ENCODE peak calls at places on chromosomes 3 and 15, in five cellular contexts. One of them, this sample, is unnamed.

GRCh38 chr15:61483599-61483998 is 254.5 kb upstream of the RORA start:
- DNase-seq in endothelial cell of umbilical vein: no peak
- DNase-seq in breast epithelium: no peak
- DNase-seq in neuronal stem cell: no peak
- DNase-seq in keratinocyte: no peak
- DNase-seq in this sample: no peak

GRCh38 chr15:96285306-96285705 is 45.2 kb upstream of the NR2F2 start:
- DNase-seq in endothelial cell of umbilical vein: no peak
- DNase-seq in breast epithelium: no peak
- DNase-seq in neuronal stem cell: no peak
- DNase-seq in keratinocyte: no peak
- DNase-seq in this sample: no peak

GRCh38 chr15:69341356-69341755 is 42.6 kb downstream of the PAQR5 start:
- DNase-seq in endothelial cell of umbilical vein: peak; percentile 31
- DNase-seq in breast epithelium: no peak
- DNase-seq in neuronal stem cell: no peak
- DNase-seq in keratinocyte: peak; percentile 21
- DNase-seq in this sample: no peak

GRCh38 chr3:171328419-171329082 is 131.7 kb downstream of the TNIK start:
- DNase-seq in endothelial cell of umbilical vein: no peak
- DNase-seq in breast epithelium: peak; percentile 25
- DNase-seq in neuronal stem cell: no peak
- DNase-seq in keratinocyte: no peak
- DNase-seq in this sample: no peak

GRCh38 chr3:46987485-46988401 is 8.3 kb downstream of the NBEAL2 start:
- DNase-seq in endothelial cell of umbilical vein: peak; percentile 65
- DNase-seq in breast epithelium: no peak
- DNase-seq in neuronal stem cell: no peak
- DNase-seq in keratinocyte: peak; percentile 68
- DNase-seq in this sample: no peak

GRCh38 chr3:112793311-112794081 is 53.2 kb downstream of the CD200R1L start:
- DNase-seq in endothelial cell of umbilical vein: no peak
- DNase-seq in breast epithelium: no peak
- DNase-seq in neuronal stem cell: no peak
- DNase-seq in keratinocyte: no peak
- DNase-seq in this sample: no peak

GRCh38 chr3:136957751-136958288 is at the start of gene IL20RB:
- DNase-seq in endothelial cell of umbilical vein: no peak
- DNase-seq in breast epithelium: no peak
- DNase-seq in neuronal stem cell: no peak
- DNase-seq in keratinocyte: peak; percentile 81
- DNase-seq in this sample: peak; percentile 51

GRCh38 chr15:32803631-32804030 is 85.8 kb downstream of the GREM1 start:
- DNase-seq in endothelial cell of umbilical vein: no peak
- DNase-seq in breast epithelium: no peak
- DNase-seq in neuronal stem cell: no peak
- DNase-seq in keratinocyte: peak; percentile 11
- DNase-seq in this sample: no peak

GRCh38 chr3:191342391-191342790 is 12.1 kb upstream of the UTS2B start:
- DNase-seq in endothelial cell of umbilical vein: no peak
- DNase-seq in breast epithelium: no peak
- DNase-seq in neuronal stem cell: no peak
- DNase-seq in keratinocyte: no peak
- DNase-seq in this sample: no peak

GRCh38 chr3:187208159-187208558 is 10.9 kb downstream of the RTP1 start:
- DNase-seq in endothelial cell of umbilical vein: peak; percentile 7
- DNase-seq in breast epithelium: peak; percentile 40
- DNase-seq in neuronal stem cell: no peak
- DNase-seq in keratinocyte: peak; percentile 49
- DNase-seq in this sample: peak; percentile 46

GRCh38 chr3:23653647-23654525 is 151.9 kb upstream of the UBE2E1 start:
- DNase-seq in endothelial cell of umbilical vein: no peak
- DNase-seq in breast epithelium: no peak
- DNase-seq in neuronal stem cell: no peak
- DNase-seq in keratinocyte: no peak
- DNase-seq in this sample: no peak

GRCh38 chr3:133038089-133038730 is at the start of gene TMEM108:
- DNase-seq in endothelial cell of umbilical vein: peak; percentile 77
- DNase-seq in breast epithelium: peak; percentile 57
- DNase-seq in neuronal stem cell: peak; percentile 87
- DNase-seq in keratinocyte: no peak
- DNase-seq in this sample: no peak

GRCh38 chr3:87228316-87228715 is 1.2 kb downstream of the CHMP2B start:
- DNase-seq in endothelial cell of umbilical vein: no peak
- DNase-seq in breast epithelium: no peak
- DNase-seq in neuronal stem cell: no peak
- DNase-seq in keratinocyte: no peak
- DNase-seq in this sample: no peak

GRCh38 chr3:98565843-98566242 is 27.6 kb downstream of the CPOX start:
- DNase-seq in endothelial cell of umbilical vein: no peak
- DNase-seq in breast epithelium: no peak
- DNase-seq in neuronal stem cell: no peak
- DNase-seq in keratinocyte: no peak
- DNase-seq in this sample: no peak

GRCh38 chr15:31478781-31479221 is 152.2 kb downstream of the KLF13 start:
- DNase-seq in endothelial cell of umbilical vein: no peak
- DNase-seq in breast epithelium: no peak
- DNase-seq in neuronal stem cell: no peak
- DNase-seq in keratinocyte: no peak
- DNase-seq in this sample: no peak

GRCh38 chr3:195558602-195559001 is 15.5 kb upstream of the PPP1R2 start:
- DNase-seq in endothelial cell of umbilical vein: peak; percentile 30
- DNase-seq in breast epithelium: no peak
- DNase-seq in neuronal stem cell: no peak
- DNase-seq in keratinocyte: peak; percentile 1
- DNase-seq in this sample: no peak

GRCh38 chr3:61564405-61565059 is 3.2 kb downstream of the PTPRG start:
- DNase-seq in endothelial cell of umbilical vein: peak; percentile 74
- DNase-seq in breast epithelium: peak; percentile 61
- DNase-seq in neuronal stem cell: peak; percentile 72
- DNase-seq in keratinocyte: no peak
- DNase-seq in this sample: no peak

GRCh38 chr3:46359748-46360509 is 6.0 kb downstream of the CCR2 start:
- DNase-seq in endothelial cell of umbilical vein: no peak
- DNase-seq in breast epithelium: no peak
- DNase-seq in neuronal stem cell: peak; percentile 30
- DNase-seq in keratinocyte: no peak
- DNase-seq in this sample: no peak

GRCh38 chr15:98823012-98823458 is 174.7 kb downstream of the IGF1R start:
- DNase-seq in endothelial cell of umbilical vein: peak; percentile 59
- DNase-seq in breast epithelium: no peak
- DNase-seq in neuronal stem cell: no peak
- DNase-seq in keratinocyte: no peak
- DNase-seq in this sample: peak; percentile 69

GRCh38 chr15:45027220-45027619 is 4.2 kb downstream of the SORD start:
- DNase-seq in endothelial cell of umbilical vein: no peak
- DNase-seq in breast epithelium: no peak
- DNase-seq in neuronal stem cell: no peak
- DNase-seq in keratinocyte: no peak
- DNase-seq in this sample: no peak

GRCh38 chr3:9271903-9272302 is 22.5 kb upstream of the SRGAP3 start:
- DNase-seq in endothelial cell of umbilical vein: no peak
- DNase-seq in breast epithelium: no peak
- DNase-seq in neuronal stem cell: no peak
- DNase-seq in keratinocyte: no peak
- DNase-seq in this sample: no peak

GRCh38 chr15:77541421-77542181 is 91.1 kb downstream of the LINGO1 start:
- DNase-seq in endothelial cell of umbilical vein: no peak
- DNase-seq in breast epithelium: no peak
- DNase-seq in neuronal stem cell: no peak
- DNase-seq in keratinocyte: no peak
- DNase-seq in this sample: no peak

GRCh38 chr3:12934431-12934830 is 93.1 kb upstream of the RPL32 start:
- DNase-seq in endothelial cell of umbilical vein: no peak
- DNase-seq in breast epithelium: peak; percentile 55
- DNase-seq in neuronal stem cell: no peak
- DNase-seq in keratinocyte: no peak
- DNase-seq in this sample: no peak

GRCh38 chr15:66097151-66098018 is 156.2 kb downstream of the MEGF11 start:
- DNase-seq in endothelial cell of umbilical vein: no peak
- DNase-seq in breast epithelium: no peak
- DNase-seq in neuronal stem cell: no peak
- DNase-seq in keratinocyte: no peak
- DNase-seq in this sample: no peak

GRCh38 chr3:126515066-126515706 is 2.4 kb downstream of the UROC1 start:
- DNase-seq in endothelial cell of umbilical vein: no peak
- DNase-seq in breast epithelium: no peak
- DNase-seq in neuronal stem cell: no peak
- DNase-seq in keratinocyte: no peak
- DNase-seq in this sample: no peak

GRCh38 chr3:37814547-37814946 is 47.1 kb upstream of the CTDSPL start:
- DNase-seq in endothelial cell of umbilical vein: peak; percentile 9
- DNase-seq in breast epithelium: no peak
- DNase-seq in neuronal stem cell: no peak
- DNase-seq in keratinocyte: no peak
- DNase-seq in this sample: no peak

GRCh38 chr3:97793415-97794019 is 28.3 kb upstream of the CRYBG3 start:
- DNase-seq in endothelial cell of umbilical vein: peak; percentile 65
- DNase-seq in breast epithelium: no peak
- DNase-seq in neuronal stem cell: peak; percentile 23
- DNase-seq in keratinocyte: no peak
- DNase-seq in this sample: no peak

GRCh38 chr3:156300929-156301806 is 180.8 kb downstream of the KCNAB1 start:
- DNase-seq in endothelial cell of umbilical vein: peak; percentile 47
- DNase-seq in breast epithelium: no peak
- DNase-seq in neuronal stem cell: no peak
- DNase-seq in keratinocyte: no peak
- DNase-seq in this sample: no peak

GRCh38 chr3:129040039-129040336 is 20.6 kb upstream of the GP9 start:
- DNase-seq in endothelial cell of umbilical vein: no peak
- DNase-seq in breast epithelium: no peak
- DNase-seq in neuronal stem cell: no peak
- DNase-seq in keratinocyte: no peak
- DNase-seq in this sample: no peak

GRCh38 chr3:156681003-156681402 is 6.6 kb downstream of the TIPARP start:
- DNase-seq in endothelial cell of umbilical vein: peak; percentile 64
- DNase-seq in breast epithelium: peak; percentile 69
- DNase-seq in neuronal stem cell: peak; percentile 18
- DNase-seq in keratinocyte: peak; percentile 83
- DNase-seq in this sample: peak; percentile 95

GRCh38 chr15:90037510-90037860 is 36.4 kb downstream of the ZNF710 start:
- DNase-seq in endothelial cell of umbilical vein: peak; percentile 50
- DNase-seq in breast epithelium: no peak
- DNase-seq in neuronal stem cell: no peak
- DNase-seq in keratinocyte: no peak
- DNase-seq in this sample: no peak

GRCh38 chr15:90036806-90037509 is 35.8 kb downstream of the ZNF710 start:
- DNase-seq in endothelial cell of umbilical vein: no peak
- DNase-seq in breast epithelium: no peak
- DNase-seq in neuronal stem cell: no peak
- DNase-seq in keratinocyte: no peak
- DNase-seq in this sample: no peak

GRCh38 chr15:90036343-90036742 is 35.2 kb downstream of the ZNF710 start:
- DNase-seq in endothelial cell of umbilical vein: no peak
- DNase-seq in breast epithelium: no peak
- DNase-seq in neuronal stem cell: peak; percentile 56
- DNase-seq in keratinocyte: no peak
- DNase-seq in this sample: no peak

GRCh38 chr15:90038639-90039095 is 37.5 kb downstream of the ZNF710 start:
- DNase-seq in endothelial cell of umbilical vein: no peak
- DNase-seq in breast epithelium: no peak
- DNase-seq in neuronal stem cell: no peak
- DNase-seq in keratinocyte: no peak
- DNase-seq in this sample: no peak

GRCh38 chr15:90037961-90038633 is 37.0 kb downstream of the ZNF710 start:
- DNase-seq in endothelial cell of umbilical vein: peak; percentile 26
- DNase-seq in breast epithelium: no peak
- DNase-seq in neuronal stem cell: no peak
- DNase-seq in keratinocyte: no peak
- DNase-seq in this sample: no peak
- H3K27ac ChIP-seq in endothelial cell of umbilical vein: peak overlapping the region; percentile 72
- H3K27ac ChIP-seq in breast epithelium: peak overlapping the region; percentile 3
- H3K27ac ChIP-seq in neuronal stem cell: no peak overlapping the region
- H3K27ac ChIP-seq in keratinocyte: peak overlapping the region; percentile 10
- H3K27ac ChIP-seq in this sample: peak overlapping the region; percentile 1

GRCh38 chr15:100668321-100668690 is 65.9 kb downstream of the ASB7 start:
- DNase-seq in endothelial cell of umbilical vein: no peak
- DNase-seq in breast epithelium: no peak
- DNase-seq in neuronal stem cell: no peak
- DNase-seq in keratinocyte: no peak
- DNase-seq in this sample: no peak
- H3K27ac ChIP-seq in endothelial cell of umbilical vein: no peak overlapping the region
- H3K27ac ChIP-seq in breast epithelium: peak overlapping the region; percentile 50
- H3K27ac ChIP-seq in neuronal stem cell: no peak overlapping the region
- H3K27ac ChIP-seq in keratinocyte: no peak overlapping the region
- H3K27ac ChIP-seq in this sample: no peak overlapping the region

DNA sequence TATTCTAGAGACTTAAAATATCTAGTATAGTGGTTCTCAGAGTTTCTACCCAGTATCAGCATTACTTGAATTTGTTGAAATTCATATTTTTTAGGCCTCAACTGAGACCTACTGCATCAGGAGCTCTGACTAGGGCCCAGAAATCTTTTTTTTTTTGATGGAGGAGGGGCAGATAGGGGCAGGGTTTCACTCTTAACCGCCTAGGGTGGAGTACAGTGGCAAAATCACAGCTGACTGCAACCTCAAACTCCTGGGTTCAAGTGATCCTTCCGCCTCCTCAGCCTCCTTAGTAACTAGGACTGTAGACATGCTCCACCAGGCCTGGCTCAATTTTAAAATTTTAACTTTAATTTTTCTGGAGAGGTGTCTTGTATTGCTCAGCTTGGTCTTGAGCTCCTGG is 36.6 kb downstream of the CHD2 start:
- DNase-seq in endothelial cell of umbilical vein: no peak
- DNase-seq in breast epithelium: no peak
- DNase-seq in neuronal stem cell: no peak
- DNase-seq in keratinocyte: no peak
- DNase-seq in this sample: no peak
- H3K27ac ChIP-seq in endothelial cell of umbilical vein: no peak overlapping the region
- H3K27ac ChIP-seq in breast epithelium: no peak overlapping the region
- H3K27ac ChIP-seq in neuronal stem cell: no peak overlapping the region
- H3K27ac ChIP-seq in keratinocyte: no peak overlapping the region
- H3K27ac ChIP-seq in this sample: no peak overlapping the region

DNA sequence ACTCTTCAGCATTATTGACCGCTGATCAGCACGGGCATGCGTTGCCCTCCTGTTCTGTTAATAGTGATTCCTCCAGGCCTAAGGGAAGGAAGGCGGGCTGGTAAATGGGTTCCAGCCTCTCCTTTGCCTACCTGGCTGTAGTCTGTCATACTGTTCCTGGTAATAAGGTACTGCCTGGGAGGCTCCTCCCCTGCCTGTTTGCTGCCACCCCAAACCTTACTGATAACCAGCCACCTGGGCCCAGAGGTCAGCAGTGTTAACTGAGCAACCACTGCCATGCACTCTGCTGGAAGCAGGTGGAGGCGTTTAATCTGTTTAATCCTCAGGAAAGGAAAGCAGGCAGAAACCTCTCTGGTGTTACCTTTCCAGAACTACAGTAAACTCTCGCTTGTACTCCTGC is 8.6 kb downstream of the BDH1 start:
- DNase-seq in endothelial cell of umbilical vein: no peak
- DNase-seq in breast epithelium: no peak
- DNase-seq in neuronal stem cell: no peak
- DNase-seq in keratinocyte: no peak
- DNase-seq in this sample: no peak
- H3K27ac ChIP-seq in endothelial cell of umbilical vein: no peak overlapping the region
- H3K27ac ChIP-seq in breast epithelium: peak overlapping the region; percentile 29
- H3K27ac ChIP-seq in neuronal stem cell: no peak overlapping the region
- H3K27ac ChIP-seq in keratinocyte: peak overlapping the region; percentile 41
- H3K27ac ChIP-seq in this sample: peak overlapping the region; percentile 32

GRCh38 chr15:90184119-90184785 is 16.9 kb upstream of the SEMA4B start:
- DNase-seq in endothelial cell of umbilical vein: no peak
- DNase-seq in breast epithelium: peak; percentile 84
- DNase-seq in neuronal stem cell: no peak
- DNase-seq in keratinocyte: no peak
- DNase-seq in this sample: no peak
- H3K27ac ChIP-seq in endothelial cell of umbilical vein: no peak overlapping the region
- H3K27ac ChIP-seq in breast epithelium: peak overlapping the region; percentile 97
- H3K27ac ChIP-seq in neuronal stem cell: no peak overlapping the region
- H3K27ac ChIP-seq in keratinocyte: peak overlapping the region; percentile 78
- H3K27ac ChIP-seq in this sample: peak overlapping the region; percentile 87